ENCODE peak calls at places on chromosomes 2 and 18, in seven cellular contexts. A is spleen, U is heart left ventricle, B is right lobe of liver, I is IMR-90, J is astrocyte, X is mammary epithelial cell. Q is an unnamed sample. For H3K4me1, the result is how much of the 10 kb centered on the place peaks cover.

GRCh38 chr2:107592225-107592624 is 234.5 kb upstream of the RGPD4 start:
- DNase-seq in I (no peak), A (no peak), B (no peak), J (no peak), U (no peak), X (no peak), Q (no peak)

GRCh38 chr2:79771530-79771929 is 258.7 kb downstream of the CTNNA2 start:
- DNase-seq in I (no peak), B (no peak), A (no peak), X (no peak), U (no peak), J (no peak), Q (no peak)

GRCh38 chr2:15666776-15667578 is 75.3 kb downstream of the DDX1 start:
- DNase-seq in X (peak), B (no peak), I (no peak), U (no peak), A (no peak), J (no peak), Q (no peak)

GRCh38 chr18:22900558-22901183 is 32.5 kb upstream of the RBBP8 start:
- DNase-seq in X (no peak), B (peak), A (no peak), J (peak), U (peak), I (peak), Q (no peak)

GRCh38 chr2:106160786-106161261 is 33.3 kb downstream of the UXS1 start:
- DNase-seq in B (no peak), A (peak), X (no peak), J (no peak), I (no peak), U (no peak), Q (peak)

GRCh38 chr2:159136405-159136804 is 150.1 kb downstream of the WDSUB1 start:
- DNase-seq in A (no peak), X (no peak), J (no peak), U (no peak), B (no peak), I (no peak), Q (no peak)

GRCh38 chr2:128374711-128375413 is 56.2 kb upstream of the HS6ST1 start:
- DNase-seq in U (no peak), A (peak), J (no peak), B (peak), X (no peak), I (no peak), Q (no peak)

GRCh38 chr2:62042944-62043343 is 137.5 kb downstream of the COMMD1 start:
- DNase-seq in J (peak), I (peak), X (peak), A (no peak), B (no peak), U (no peak), Q (no peak)

GRCh38 chr18:10927290-10927979 is 221.9 kb downstream of the PIEZO2 start:
- DNase-seq in U (peak), X (no peak), J (peak), I (peak), A (no peak), B (no peak), Q (no peak)

GRCh38 chr2:217512259-217512658 is 490.5 kb downstream of the TNS1 start:
- DNase-seq in I (no peak), X (no peak), J (no peak), U (no peak), B (no peak), A (no peak), Q (no peak)

GRCh38 chr2:24820598-24821432 is 27.6 kb downstream of the CENPO start:
- DNase-seq in A (peak), U (no peak), I (no peak), J (no peak), X (no peak), B (no peak), Q (no peak)

GRCh38 chr18:10235553-10235952 is 218.9 kb upstream of the APCDD1 start:
- DNase-seq in J (peak), B (no peak), U (no peak), A (no peak), X (no peak), I (no peak), Q (no peak)

GRCh38 chr2:141992695-141993094 is 138.1 kb downstream of the LRP1B start:
- DNase-seq in B (no peak), A (no peak), I (no peak), J (no peak), X (no peak), U (no peak), Q (no peak)

DNA sequence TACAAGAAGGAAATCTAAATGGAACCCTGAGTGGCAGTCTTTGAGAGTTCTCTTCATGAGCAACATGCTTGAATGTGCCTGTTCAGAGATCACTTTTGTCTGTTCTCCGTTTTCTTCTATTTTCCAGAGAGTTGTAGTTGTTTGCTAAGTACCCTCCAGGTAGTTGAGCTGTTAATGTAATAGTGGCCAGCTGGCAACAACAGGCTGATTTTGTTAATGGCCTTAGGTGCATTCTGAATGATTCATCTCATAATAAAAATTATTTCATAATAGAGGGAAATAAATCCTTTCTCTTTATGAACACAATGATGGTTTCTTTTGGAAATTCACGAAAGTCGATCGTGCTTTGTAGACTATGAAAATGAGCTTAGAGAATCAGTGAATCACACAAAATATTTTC is 136.8 kb downstream of the LRP1B start:
- DNase-seq in B (no peak), X (peak), U (no peak), I (no peak), A (no peak), J (no peak), Q (no peak)
- TF ChIP-seq CTCF in B (no peak), X (no peak), U (no peak), I (no peak), A (no peak), J (no peak), Q (no peak)

GRCh38 chr2:9739508-9739907 is 103.8 kb upstream of the TAF1B start:
- DNase-seq in X (no peak), A (peak), B (peak), I (no peak), U (peak), J (no peak), Q (peak)
- H3K4me3 ChIP-seq in X (no peak), A (peak), B (peak), I (no peak), U (no peak), J (no peak), Q (peak)

DNA sequence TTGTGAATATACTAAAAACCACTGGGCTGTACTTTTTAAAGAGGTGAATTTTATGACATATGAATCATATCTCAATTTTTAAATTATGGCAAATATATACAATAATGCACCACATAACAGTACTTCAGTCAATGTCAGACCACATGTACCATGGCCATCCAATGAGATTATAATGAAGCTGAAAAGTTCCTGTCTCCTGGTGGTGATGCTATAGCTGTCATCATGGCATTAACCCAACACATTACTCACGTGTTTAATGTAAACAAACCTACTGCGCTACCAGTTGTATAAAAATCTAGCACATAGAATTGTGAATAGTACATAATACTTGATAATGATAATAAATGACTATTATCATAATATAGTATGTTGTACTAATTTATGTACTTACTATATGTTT is 77.6 kb upstream of the ID2 start:
- DNase-seq in X (no peak), U (no peak), J (no peak), B (no peak), A (no peak), I (peak), Q (no peak)
- H3K4me1 ChIP-seq in X (under half), U (under half), J (under half), B (under half), A (under half), I (under half), Q (under half)

DNA sequence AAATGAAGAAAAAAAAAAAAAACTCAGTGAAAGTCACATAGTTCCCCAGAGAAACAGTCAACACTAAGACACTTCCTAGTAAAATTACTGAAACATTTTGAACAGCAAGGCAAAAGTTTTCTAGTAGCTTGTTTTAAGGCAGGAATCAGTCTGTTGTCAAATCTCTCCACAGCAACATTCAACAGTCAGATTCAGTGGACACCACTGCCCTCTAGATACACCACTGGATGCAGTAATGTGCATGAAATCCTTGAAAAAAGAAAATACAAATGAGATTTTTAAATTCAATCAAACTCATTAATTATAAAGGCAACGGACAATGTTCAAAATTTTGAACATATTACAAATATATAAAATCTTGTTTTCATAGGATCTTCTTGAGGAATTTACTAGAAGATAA is 46.4 kb downstream of the GRB14 start:
- DNase-seq in U (no peak), A (no peak), B (no peak), J (no peak), X (no peak), I (no peak), Q (no peak)
- TF ChIP-seq CTCF in U (no peak), A (no peak), B (peak), J (no peak), X (no peak), I (no peak), Q (no peak)